ENCODE peak calls at places on chromosomes 16 and 17, in eight cellular contexts. K is GOT3; H is T-helper 9 cell; M is NCI-H1105; R is NCI-H446 treated with DMSO at 0.1 percent for 48 hours; X is naive B cell; S is amygdala; J is stimulated activated naive CD4-positive, alpha-beta T cell treated with Interleukin-2 at 50 U/mL for 16 hours. C is an unnamed sample.
A peak's percentile ranks its signal among the peaks of the same experiment; 100 is the strongest.

GRCh38 chr17:32258383-32259121 is 7.1 kb upstream of the RHBDL3 start:
- DNase-seq in K (no peak), H (no peak), M (no peak), R (peak; percentile 89), X (no peak), S (peak; percentile 54), J (no peak), C (no peak)

GRCh38 chr17:72136692-72137550 is 16.1 kb downstream of the SOX9 start:
- DNase-seq in K (no peak), H (no peak), M (no peak), R (peak; percentile 61), X (no peak), S (no peak), J (no peak), C (no peak)

GRCh38 chr17:32998893-32999240 is 7.2 kb downstream of the SPACA3 start:
- DNase-seq in K (peak; percentile 14), H (no peak), M (no peak), R (no peak), X (no peak), S (no peak), J (no peak), C (no peak)

GRCh38 chr16:56938664-56939513 is 6.9 kb downstream of the HERPUD1 start:
- DNase-seq in K (no peak), H (peak; percentile 16), M (no peak), R (no peak), X (no peak), S (no peak), J (peak; percentile 42), C (peak; percentile 58)

GRCh38 chr16:1428511-1428910 is 2.4 kb upstream of the PERCC1 start:
- DNase-seq in K (no peak), H (no peak), M (no peak), R (no peak), X (peak; percentile 65), S (no peak), J (peak; percentile 15), C (peak; percentile 66)

GRCh38 chr16:49739381-49739780 is 116.5 kb downstream of the ZNF423 start:
- DNase-seq in K (no peak), H (no peak), M (no peak), R (no peak), X (no peak), S (no peak), J (no peak), C (no peak)

GRCh38 chr16:31148281-31148728 is 1.6 kb downstream of the PRSS36 start:
- DNase-seq in K (no peak), H (no peak), M (no peak), R (no peak), X (no peak), S (no peak), J (no peak), C (peak; percentile 28)

GRCh38 chr16:72021043-72021442 is 12.5 kb downstream of the DHODH start:
- DNase-seq in K (no peak), H (no peak), M (no peak), R (no peak), X (no peak), S (no peak), J (no peak), C (no peak)

GRCh38 chr17:81379523-81379942 is 15.7 kb upstream of the BAHCC1 start:
- DNase-seq in K (no peak), H (no peak), M (no peak), R (no peak), X (no peak), S (no peak), J (no peak), C (no peak)

GRCh38 chr17:81115219-81115618 is 50.1 kb upstream of the PVALEF start:
- DNase-seq in K (no peak), H (no peak), M (no peak), R (no peak), X (no peak), S (no peak), J (no peak), C (no peak)

GRCh38 chr17:72515291-72516065 is 394.7 kb downstream of the SOX9 start:
- DNase-seq in K (no peak), H (no peak), M (no peak), R (peak; percentile 77), X (no peak), S (peak; percentile 48), J (no peak), C (no peak)

GRCh38 chr16:22395960-22396359 is 21.5 kb upstream of the CDR2 start:
- DNase-seq in K (no peak), H (no peak), M (no peak), R (no peak), X (no peak), S (no peak), J (no peak), C (no peak)

GRCh38 chr17:70006159-70006558 is 68.9 kb upstream of the KCNJ16 start:
- DNase-seq in K (no peak), H (no peak), M (no peak), R (no peak), X (no peak), S (no peak), J (no peak), C (no peak)

GRCh38 chr17:28145348-28145747 is 102.9 kb downstream of the NLK start:
- DNase-seq in K (no peak), H (no peak), M (no peak), R (no peak), X (no peak), S (no peak), J (no peak), C (no peak)

GRCh38 chr16:71360378-71360777 is 1.9 kb downstream of the CALB2 start:
- DNase-seq in K (no peak), H (no peak), M (no peak), R (no peak), X (no peak), S (no peak), J (no peak), C (no peak)

GRCh38 chr17:19016881-19017280 is 12.3 kb upstream of the FAM83G start:
- DNase-seq in K (no peak), H (no peak), M (no peak), R (no peak), X (no peak), S (no peak), J (no peak), C (no peak)

GRCh38 chr17:17545031-17545820 is 46.3 kb downstream of the PEMT start:
- DNase-seq in K (no peak), H (no peak), M (no peak), R (no peak), X (no peak), S (no peak), J (no peak), C (no peak)

GRCh38 chr16:71917900-71918299 is 22.6 kb downstream of the IST1 start:
- DNase-seq in K (no peak), H (no peak), M (no peak), R (peak; percentile 16), X (no peak), S (no peak), J (no peak), C (peak; percentile 1)

GRCh38 chr16:9521749-9522370 is 430.4 kb downstream of the HAPSTR1 start:
- DNase-seq in K (no peak), H (no peak), M (no peak), R (no peak), X (no peak), S (no peak), J (no peak), C (no peak)

GRCh38 chr16:68272501-68273209 is 8.3 kb downstream of the SLC7A6 start:
- DNase-seq in K (no peak), H (peak; percentile 58), M (peak; percentile 26), R (no peak), X (no peak), S (no peak), J (peak; percentile 15), C (no peak)

GRCh38 chr17:11503292-11503691 is 95.0 kb upstream of the DNAH9 start:
- DNase-seq in K (no peak), H (no peak), M (no peak), R (no peak), X (no peak), S (no peak), J (no peak), C (no peak)

GRCh38 chr17:28882154-28882895 is 15.2 kb downstream of the FLOT2 start:
- DNase-seq in K (no peak), H (no peak), M (no peak), R (no peak), X (no peak), S (no peak), J (no peak), C (no peak)

GRCh38 chr16:26762596-26762995 is 304.1 kb upstream of the C16orf82 start:
- DNase-seq in K (no peak), H (no peak), M (no peak), R (no peak), X (no peak), S (no peak), J (no peak), C (no peak)

GRCh38 chr17:4854181-4854681 is 21.1 kb downstream of the MINK1 start:
- DNase-seq in K (no peak), H (no peak), M (no peak), R (no peak), X (no peak), S (no peak), J (no peak), C (no peak)

GRCh38 chr17:60163108-60163784 is 13.5 kb downstream of the CA4 start:
- DNase-seq in K (no peak), H (no peak), M (no peak), R (no peak), X (no peak), S (no peak), J (no peak), C (no peak)

GRCh38 chr16:49181812-49182211 is 99.8 kb downstream of the CBLN1 start:
- DNase-seq in K (no peak), H (no peak), M (no peak), R (no peak), X (no peak), S (no peak), J (no peak), C (no peak)

GRCh38 chr17:27512511-27513346 is 56.5 kb downstream of the KSR1 start:
- DNase-seq in K (no peak), H (no peak), M (no peak), R (no peak), X (no peak), S (no peak), J (no peak), C (no peak)

GRCh38 chr17:7888184-7888920 is at the start of gene CHD3:
- DNase-seq in K (no peak), H (peak; percentile 13), M (peak; percentile 49), R (no peak), X (no peak), S (no peak), J (peak; percentile 44), C (peak; percentile 80)

GRCh38 chr17:1193300-1193699 is 13.5 kb upstream of the ABR start:
- DNase-seq in K (no peak), H (no peak), M (no peak), R (no peak), X (no peak), S (no peak), J (no peak), C (no peak)

GRCh38 chr17:33463887-33464286 is 170.8 kb upstream of the ASIC2 start:
- DNase-seq in K (no peak), H (no peak), M (no peak), R (no peak), X (no peak), S (no peak), J (no peak), C (no peak)

GRCh38 chr16:85360323-85361277 is 248.3 kb upstream of the CIBAR2 start:
- DNase-seq in K (no peak), H (no peak), M (peak; percentile 88), R (peak; percentile 64), X (no peak), S (no peak), J (no peak), C (peak; percentile 24)

C was measured in activated T-cell treated with anti-CD3 and anti-CD28 coated beads, Interleukin-2, amount 50 U/mL, for 48 hours.